ENCODE peak calls at places on chromosomes 5 and 9, in five cellular contexts. A is AG04450, Q is psoas muscle, M is cardiac muscle cell, O is ovary. X is an unnamed sample.

GRCh38 chr5:71013575-71013974 is 11.6 kb downstream of the NAIP start:
- DNase-seq in A (no peak), Q (no peak), M (no peak), O (no peak), X (no peak)

GRCh38 chr5:32217886-32218396 is 43.8 kb upstream of the GOLPH3 start:
- DNase-seq in A (no peak), Q (no peak), M (peak; percentile 44), O (no peak), X (peak; percentile 47)

GRCh38 chr5:125065736-125066135 is 319.3 kb upstream of the ZNF608 start:
- DNase-seq in A (no peak), Q (no peak), M (peak; percentile 67), O (no peak), X (no peak)

GRCh38 chr5:93151121-93151520 is 429.9 kb downstream of the NR2F1-AS1 start:
- DNase-seq in A (no peak), Q (no peak), M (no peak), O (no peak), X (no peak)

GRCh38 chr5:170691623-170692022 is 91.9 kb upstream of the GABRP start:
- DNase-seq in A (no peak), Q (no peak), M (no peak), O (no peak), X (no peak)

GRCh38 chr5:122726990-122727616 is 47.8 kb upstream of the SNX2 start:
- DNase-seq in A (no peak), Q (no peak), M (peak; percentile 79), O (no peak), X (no peak)

GRCh38 chr9:137449931-137450537 is 8.9 kb upstream of the ENTPD8 start:
- DNase-seq in A (no peak), Q (peak; percentile 51), M (no peak), O (peak; percentile 26), X (no peak)

GRCh38 chr5:22070151-22070550 is 783.0 kb downstream of the CDH12 start:
- DNase-seq in A (no peak), Q (no peak), M (no peak), O (no peak), X (no peak)

GRCh38 chr9:136572003-136572595 is 26.3 kb upstream of the NOTCH1 start:
- DNase-seq in A (peak; percentile 39), Q (peak; percentile 48), M (peak; percentile 81), O (no peak), X (no peak)

GRCh38 chr5:31232273-31232888 is 38.9 kb downstream of the CDH6 start:
- DNase-seq in A (peak; percentile 33), Q (no peak), M (peak; percentile 79), O (no peak), X (peak; percentile 23)

GRCh38 chr5:170181902-170182301 is 50.9 kb upstream of the C5orf58 start:
- DNase-seq in A (no peak), Q (no peak), M (no peak), O (no peak), X (no peak)

DNA sequence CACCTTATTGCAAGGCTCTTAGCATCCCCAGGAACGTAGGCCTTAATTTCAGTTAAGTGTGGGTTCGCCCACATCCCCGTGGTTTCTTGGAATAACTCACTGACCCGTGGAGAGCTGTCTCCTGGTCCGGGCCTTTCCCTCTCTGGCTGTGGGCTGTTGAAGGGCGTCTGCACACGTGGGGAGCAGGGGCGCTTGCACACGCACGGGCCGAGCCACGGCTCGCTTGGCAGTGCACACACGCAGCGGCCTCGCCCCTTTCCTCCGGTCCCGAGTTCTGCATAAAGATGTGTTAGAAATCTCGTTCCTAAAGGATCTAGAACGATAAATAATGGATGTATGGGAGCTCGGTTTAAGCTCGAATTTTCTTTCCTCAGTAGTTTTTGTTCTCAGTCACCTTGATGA is 141.9 kb downstream of the PBX3 start:
- DNase-seq in A (no peak), Q (peak; percentile 52), M (peak; percentile 42), O (peak; percentile 56), X (peak; percentile 49)
- H3K4me3 ChIP-seq in A (peak overlapping the region; percentile 65), Q (peak overlapping the region; percentile 64), M (peak overlapping the region; percentile 40), O (peak overlapping the region; percentile 49), X (peak overlapping the region; percentile 50)

DNA sequence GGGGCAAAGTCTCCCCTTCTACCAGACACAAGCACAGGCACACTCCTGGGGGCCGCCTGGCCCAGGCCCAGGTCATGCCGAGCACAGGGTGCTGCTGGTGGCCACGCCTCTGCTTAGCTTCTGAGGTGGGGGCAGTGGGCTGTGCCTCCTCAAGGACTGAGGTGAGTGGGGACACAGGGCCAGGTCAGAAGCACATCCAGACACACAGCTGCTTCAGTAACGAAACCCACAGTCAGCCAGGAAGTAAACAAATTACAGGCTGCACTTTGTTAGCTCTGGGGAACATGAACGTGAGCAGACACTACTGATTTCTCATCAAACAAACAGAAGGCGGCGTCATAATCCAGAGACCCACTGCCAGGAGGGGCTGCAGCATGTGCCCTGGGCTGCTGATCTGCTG is 192.4 kb downstream of the HSPA4 start:
- DNase-seq in A (no peak), Q (no peak), M (no peak), O (no peak), X (no peak)
- H3K27ac ChIP-seq in A (peak overlapping the region; percentile 39), Q (no peak overlapping the region), M (no peak overlapping the region), O (no peak overlapping the region), X (no peak overlapping the region)

GRCh38 chr5:73444499-73445432 is 3.8 kb downstream of the FOXD1 start:
- DNase-seq in A (no peak), Q (no peak), M (no peak), O (no peak), X (no peak)

GRCh38 chr5:73446631-73447233 is 1.8 kb downstream of the FOXD1 start:
- DNase-seq in A (no peak), Q (no peak), M (no peak), O (no peak), X (no peak)

GRCh38 chr5:73447234-73448071 is 1.1 kb downstream of the FOXD1 start:
- DNase-seq in A (no peak), Q (peak; percentile 60), M (peak; percentile 31), O (no peak), X (peak; percentile 37)

GRCh38 chr5:73443725-73444498 is 4.7 kb downstream of the FOXD1 start:
- DNase-seq in A (no peak), Q (no peak), M (no peak), O (no peak), X (no peak)

GRCh38 chr5:73445708-73446630 is 2.6 kb downstream of the FOXD1 start:
- DNase-seq in A (no peak), Q (no peak), M (no peak), O (no peak), X (no peak)
- H3K4me3 ChIP-seq in A (peak overlapping the region; percentile 85), Q (peak overlapping the region; percentile 39), M (no peak overlapping the region), O (no peak overlapping the region), X (peak overlapping the region; percentile 34)

GRCh38 chr5:159786201-159786600 is 130.1 kb upstream of the ADRA1B start:
- DNase-seq in A (no peak), Q (no peak), M (no peak), O (no peak), X (no peak)
- H3K27ac ChIP-seq in A (no peak overlapping the region), Q (no peak overlapping the region), M (no peak overlapping the region), O (no peak overlapping the region), X (peak overlapping the region; percentile 64)

GRCh38 chr5:73986729-73987128 is 360.7 kb downstream of the ARHGEF28 start:
- DNase-seq in A (no peak), Q (no peak), M (no peak), O (no peak), X (no peak)
- H3K4me3 ChIP-seq in A (no peak overlapping the region), Q (no peak overlapping the region), M (no peak overlapping the region), O (no peak overlapping the region), X (no peak overlapping the region)

GRCh38 chr9:127553793-127554192 is 58.3 kb upstream of the STXBP1 start:
- DNase-seq in A (no peak), Q (no peak), M (no peak), O (no peak), X (no peak)
- H3K27ac ChIP-seq in A (no peak overlapping the region), Q (no peak overlapping the region), M (no peak overlapping the region), O (no peak overlapping the region), X (no peak overlapping the region)

GRCh38 chr5:145949474-145949873 is 13.1 kb downstream of the SH3RF2 start:
- DNase-seq in A (no peak), Q (no peak), M (no peak), O (no peak), X (no peak)

GRCh38 chr5:145948047-145948446 is 11.7 kb downstream of the SH3RF2 start:
- DNase-seq in A (no peak), Q (no peak), M (no peak), O (no peak), X (no peak)

GRCh38 chr5:145951071-145951470 is 14.7 kb downstream of the SH3RF2 start:
- DNase-seq in A (no peak), Q (no peak), M (no peak), O (no peak), X (peak; percentile 35)

GRCh38 chr5:145947581-145947980 is 11.2 kb downstream of the SH3RF2 start:
- DNase-seq in A (no peak), Q (no peak), M (no peak), O (no peak), X (no peak)

GRCh38 chr5:145948921-145949320 is 12.5 kb downstream of the SH3RF2 start:
- DNase-seq in A (no peak), Q (no peak), M (no peak), O (no peak), X (no peak)
- H3K4me3 ChIP-seq in A (no peak overlapping the region), Q (no peak overlapping the region), M (no peak overlapping the region), O (no peak overlapping the region), X (no peak overlapping the region)

GRCh38 chr9:94632736-94633135 is 6.6 kb downstream of the FBP1 start:
- DNase-seq in A (no peak), Q (no peak), M (peak; percentile 13), O (no peak), X (no peak)
- H3K27ac ChIP-seq in A (no peak overlapping the region), Q (no peak overlapping the region), M (no peak overlapping the region), O (no peak overlapping the region), X (no peak overlapping the region)

GRCh38 chr5:123795688-123796087 is 283.7 kb downstream of the CSNK1G3 start:
- DNase-seq in A (peak; percentile 52), Q (no peak), M (no peak), O (no peak), X (no peak)
- H3K4me3 ChIP-seq in A (no peak overlapping the region), Q (no peak overlapping the region), M (no peak overlapping the region), O (no peak overlapping the region), X (no peak overlapping the region)

X was measured in testis.